ENCODE peak calls at places on chromosomes 7 and 10, in four cellular contexts. V is OCI-LY7; J is D341Med; H is effector memory CD8-positive, alpha-beta T cell. Z is an unnamed sample.
A peak's percentile ranks its signal among the peaks of the same experiment; 100 is the strongest.

GRCh38 chr10:79242620-79243152 is 104.6 kb upstream of the PPIF start:
- DNase-seq in V (peak; percentile 78), J (peak; percentile 83), H (peak; percentile 52), Z (peak; percentile 70)

GRCh38 chr10:49220031-49220430 is 31.8 kb upstream of the TMEM273 start:
- DNase-seq in V (no peak), J (no peak), H (no peak), Z (no peak)

GRCh38 chr10:78134919-78135318 is 101.3 kb downstream of the RPS24 start:
- DNase-seq in V (no peak), J (no peak), H (no peak), Z (no peak)

GRCh38 chr7:103796296-103796962 is 193.0 kb downstream of the RELN start:
- DNase-seq in V (no peak), J (no peak), H (no peak), Z (no peak)

GRCh38 chr10:132546567-132547420 is 9.2 kb downstream of the INPP5A start:
- DNase-seq in V (no peak), J (no peak), H (no peak), Z (no peak)

GRCh38 chr7:132575987-132576722 is at the start of gene PLXNA4:
- DNase-seq in V (no peak), J (peak; percentile 54), H (no peak), Z (no peak)

GRCh38 chr7:40299097-40299496 is 164.3 kb downstream of the SUGCT start:
- DNase-seq in V (no peak), J (no peak), H (no peak), Z (no peak)

GRCh38 chr7:47170516-47170915 is 411.4 kb downstream of the TNS3 start:
- DNase-seq in V (peak; percentile 56), J (no peak), H (no peak), Z (no peak)

GRCh38 chr7:1046722-1047679 is 2.7 kb downstream of the GPR146 start:
- DNase-seq in V (no peak), J (no peak), H (peak; percentile 41), Z (peak; percentile 79)

GRCh38 chr7:36967387-36967786 is 243.1 kb upstream of the AOAH start:
- DNase-seq in V (peak; percentile 45), J (peak; percentile 40), H (no peak), Z (no peak)

GRCh38 chr10:72785422-72785818 is 93.5 kb downstream of the MCU start:
- DNase-seq in V (no peak), J (no peak), H (no peak), Z (no peak)

Z was measured in CD4-positive, alpha-beta memory T cell.